ENCODE peak calls at places on chromosomes 1 and 21, in eight cellular contexts. W, N, J, K, X, I, M and O are unnamed samples.
A peak's percentile ranks its signal among the peaks of the same experiment; 100 is the strongest.

GRCh38 chr21:30193201-30193600 is 22.7 kb downstream of the CLDN8 start:
- DNase-seq in K (no peak), I (no peak), M (no peak), J (no peak), W (no peak), N (no peak), X (peak; percentile 55), O (no peak)

GRCh38 chr21:34510148-34511142 is 1.6 kb downstream of the KCNE1 start:
- DNase-seq in K (peak; percentile 63), J (peak; percentile 64), W (peak; percentile 46), X (peak; percentile 81), I (no peak), M (peak; percentile 87), N (peak; percentile 62), O (peak; percentile 52)

GRCh38 chr21:41482321-41482720 is 25.6 kb downstream of the TMPRSS2 start:
- DNase-seq in J (no peak), M (no peak), I (no peak), W (no peak), K (no peak), N (no peak), X (no peak), O (no peak)

GRCh38 chr1:31669786-31670582 is 25.3 kb upstream of the PEF1 start:
- DNase-seq in J (no peak), K (peak; percentile 81), I (no peak), X (peak; percentile 62), N (peak; percentile 75), W (no peak), M (peak; percentile 78), O (peak; percentile 79)

GRCh38 chr1:227729881-227730629 is 5.0 kb downstream of the JMJD4 start:
- DNase-seq in M (peak; percentile 92), N (peak; percentile 31), W (peak; percentile 38), I (no peak), X (peak; percentile 67), K (peak; percentile 49), J (peak; percentile 64), O (peak; percentile 31)

GRCh38 chr1:63691672-63692425 is 82.0 kb upstream of the ROR1 start:
- DNase-seq in I (no peak), M (peak; percentile 64), N (peak; percentile 62), X (peak; percentile 98), W (peak; percentile 81), J (peak; percentile 57), K (peak; percentile 64), O (peak; percentile 70)

GRCh38 chr1:10635385-10635896 is 160.7 kb downstream of the PEX14 start:
- DNase-seq in J (no peak), M (peak; percentile 64), X (no peak), K (no peak), N (no peak), I (no peak), W (no peak), O (no peak)

GRCh38 chr1:30125024-30125423 is 598.4 kb downstream of the MATN1 start:
- DNase-seq in W (no peak), N (no peak), M (no peak), X (no peak), I (no peak), J (no peak), K (no peak), O (no peak)

GRCh38 chr1:221772107-221772506 is 30.2 kb upstream of the DUSP10 start:
- DNase-seq in M (no peak), N (no peak), X (peak; percentile 35), W (no peak), I (no peak), J (no peak), K (no peak), O (no peak)

GRCh38 chr21:14582934-14583628 is 37.0 kb upstream of the SAMSN1 start:
- DNase-seq in W (no peak), M (no peak), X (no peak), J (no peak), N (no peak), I (no peak), K (no peak), O (no peak)

GRCh38 chr1:99650773-99651437 is 5.0 kb downstream of the PALMD start:
- DNase-seq in M (no peak), K (no peak), I (no peak), J (no peak), N (no peak), W (no peak), X (peak; percentile 80), O (no peak)